ENCODE peak calls at places on chromosome 6, in eight cellular contexts. L, Q, X, D, W, I, Z and N are unnamed samples.

GRCh38 chr6:169779092-169779815 is 27.8 kb downstream of the ERMARD start:
- DNase-seq in L (no peak), Q (no peak), X (no peak), D (no peak), W (no peak), I (no peak), Z (no peak), N (no peak)

GRCh38 chr6:105616521-105616920 is 213.6 kb upstream of the PREP start:
- DNase-seq in L (peak), Q (no peak), X (peak), D (no peak), W (no peak), I (no peak), Z (no peak), N (no peak)

GRCh38 chr6:44667668-44668390 is 280.3 kb downstream of the CDC5L start:
- DNase-seq in L (no peak), Q (no peak), X (peak), D (no peak), W (no peak), I (no peak), Z (no peak), N (no peak)

GRCh38 chr6:119669228-119669627 is 319.7 kb upstream of the MAN1A1 start:
- DNase-seq in L (no peak), Q (no peak), X (no peak), D (no peak), W (no peak), I (no peak), Z (no peak), N (no peak)

GRCh38 chr6:137497722-137498463 is 3.7 kb upstream of the OLIG3 start:
- DNase-seq in L (no peak), Q (no peak), X (no peak), D (no peak), W (no peak), I (no peak), Z (no peak), N (no peak)

GRCh38 chr6:97187951-97188350 is 95.1 kb downstream of the MMS22L start:
- DNase-seq in L (no peak), Q (no peak), X (peak), D (no peak), W (no peak), I (no peak), Z (no peak), N (no peak)

GRCh38 chr6:23963137-23963536 is 162.9 kb upstream of the NRSN1 start:
- DNase-seq in L (no peak), Q (no peak), X (no peak), D (no peak), W (no peak), I (no peak), Z (no peak), N (no peak)

GRCh38 chr6:14711056-14711703 is 534.7 kb upstream of the JARID2 start:
- DNase-seq in L (peak), Q (no peak), X (peak), D (no peak), W (no peak), I (peak), Z (no peak), N (peak)

GRCh38 chr6:99307295-99307907 is 42.1 kb downstream of the FAXC start:
- DNase-seq in L (no peak), Q (no peak), X (no peak), D (no peak), W (no peak), I (no peak), Z (no peak), N (no peak)

GRCh38 chr6:48817714-48818113 is 645.3 kb downstream of the MMUT start:
- DNase-seq in L (no peak), Q (no peak), X (peak), D (no peak), W (no peak), I (peak), Z (no peak), N (no peak)

GRCh38 chr6:121439456-121440250 is 4.2 kb downstream of the GJA1 start:
- DNase-seq in L (no peak), Q (no peak), X (peak), D (no peak), W (no peak), I (no peak), Z (no peak), N (no peak)

GRCh38 chr6:47103931-47104330 is 61.8 kb upstream of the ADGRF1 start:
- DNase-seq in L (no peak), Q (no peak), X (peak), D (no peak), W (no peak), I (peak), Z (no peak), N (no peak)

GRCh38 chr6:148709577-148709976 is 37.3 kb upstream of the UST start:
- DNase-seq in L (no peak), Q (no peak), X (no peak), D (no peak), W (no peak), I (no peak), Z (no peak), N (no peak)

GRCh38 chr6:41536884-41537347 is 9.3 kb upstream of the FOXP4 start:
- DNase-seq in L (no peak), Q (no peak), X (no peak), D (no peak), W (no peak), I (no peak), Z (no peak), N (peak)

GRCh38 chr6:7050911-7051779 is 56.6 kb upstream of the RREB1 start:
- DNase-seq in L (peak), Q (peak), X (peak), D (no peak), W (no peak), I (peak), Z (peak), N (no peak)

GRCh38 chr6:145015739-145016558 is 719.4 kb downstream of the EPM2A start:
- DNase-seq in L (peak), Q (no peak), X (peak), D (no peak), W (no peak), I (peak), Z (no peak), N (no peak)

GRCh38 chr6:2351807-2352431 is 106.5 kb upstream of the GMDS start:
- DNase-seq in L (peak), Q (no peak), X (peak), D (no peak), W (no peak), I (peak), Z (no peak), N (no peak)

GRCh38 chr6:47290124-47290834 is 19.4 kb downstream of the TNFRSF21 start:
- DNase-seq in L (no peak), Q (no peak), X (no peak), D (no peak), W (no peak), I (no peak), Z (no peak), N (no peak)

GRCh38 chr6:12827921-12828320 is 111.4 kb downstream of the PHACTR1 start:
- DNase-seq in L (no peak), Q (no peak), X (no peak), D (no peak), W (no peak), I (no peak), Z (no peak), N (no peak)

GRCh38 chr6:139164001-139164400 is 29.1 kb downstream of the HECA start:
- DNase-seq in L (no peak), Q (no peak), X (no peak), D (no peak), W (no peak), I (no peak), Z (no peak), N (no peak)